ENCODE peak calls at places on chromosomes 7 and 10, in five cellular contexts. One of them, this sample, is unnamed.

GRCh38 chr7:128236924-128237586 is 4.0 kb upstream of the LEP start:
- DNase-seq in colonic mucosa: no peak
- DNase-seq in ELF-1: no peak
- DNase-seq in ureter: peak
- DNase-seq in AG09319: no peak
- DNase-seq in this sample: peak

GRCh38 chr7:17706734-17707133 is 233.6 kb downstream of the SNX13 start:
- DNase-seq in ELF-1: peak
- DNase-seq in colonic mucosa: peak
- DNase-seq in ureter: peak
- DNase-seq in AG09319: peak
- DNase-seq in this sample: peak

GRCh38 chr10:14476641-14477407 is 146.1 kb upstream of the FRMD4A start:
- DNase-seq in AG09319: no peak
- DNase-seq in ELF-1: no peak
- DNase-seq in ureter: no peak
- DNase-seq in colonic mucosa: no peak
- DNase-seq in this sample: no peak

GRCh38 chr7:95886501-95887090 is 114.2 kb downstream of the DYNC1I1 start:
- DNase-seq in ELF-1: no peak
- DNase-seq in colonic mucosa: no peak
- DNase-seq in AG09319: no peak
- DNase-seq in ureter: no peak
- DNase-seq in this sample: no peak

GRCh38 chr10:13219685-13220670 is 14.2 kb downstream of the UCMA start:
- DNase-seq in ureter: no peak
- DNase-seq in AG09319: no peak
- DNase-seq in colonic mucosa: peak
- DNase-seq in ELF-1: peak
- DNase-seq in this sample: peak

GRCh38 chr10:119306514-119306951 is 99.2 kb downstream of the GRK5 start:
- DNase-seq in colonic mucosa: no peak
- DNase-seq in ureter: no peak
- DNase-seq in AG09319: no peak
- DNase-seq in ELF-1: no peak
- DNase-seq in this sample: no peak

GRCh38 chr7:916291-916941 is 38.1 kb downstream of the ADAP1 start:
- DNase-seq in ureter: no peak
- DNase-seq in colonic mucosa: no peak
- DNase-seq in AG09319: no peak
- DNase-seq in ELF-1: no peak
- DNase-seq in this sample: no peak

GRCh38 chr10:66719483-66719882 is 206.4 kb upstream of the LRRTM3 start:
- DNase-seq in AG09319: no peak
- DNase-seq in ELF-1: no peak
- DNase-seq in colonic mucosa: no peak
- DNase-seq in ureter: no peak
- DNase-seq in this sample: no peak

GRCh38 chr7:50591480-50592438 is 26.6 kb upstream of the DDC start:
- DNase-seq in ureter: no peak
- DNase-seq in colonic mucosa: no peak
- DNase-seq in ELF-1: peak
- DNase-seq in AG09319: no peak
- DNase-seq in this sample: no peak

GRCh38 chr7:128172151-128172550 is 68.9 kb upstream of the LEP start:
- DNase-seq in ureter: no peak
- DNase-seq in AG09319: no peak
- DNase-seq in ELF-1: no peak
- DNase-seq in colonic mucosa: no peak
- DNase-seq in this sample: no peak

GRCh38 chr10:48493083-48493871 is 111.6 kb downstream of the ARHGAP22 start:
- DNase-seq in AG09319: no peak
- DNase-seq in ureter: peak
- DNase-seq in ELF-1: no peak
- DNase-seq in colonic mucosa: peak
- DNase-seq in this sample: peak

GRCh38 chr10:72027498-72027897 is 60.9 kb downstream of the SPOCK2 start:
- DNase-seq in colonic mucosa: peak
- DNase-seq in AG09319: no peak
- DNase-seq in ELF-1: peak
- DNase-seq in ureter: no peak
- DNase-seq in this sample: no peak

GRCh38 chr10:102519246-102519805 is 15.6 kb downstream of the SUFU start:
- DNase-seq in ureter: no peak
- DNase-seq in colonic mucosa: no peak
- DNase-seq in ELF-1: no peak
- DNase-seq in AG09319: no peak
- DNase-seq in this sample: no peak

GRCh38 chr7:129433823-129434171 is 435 bp upstream of the STRIP2 start:
- DNase-seq in colonic mucosa: no peak
- DNase-seq in ureter: no peak
- DNase-seq in AG09319: no peak
- DNase-seq in ELF-1: no peak
- DNase-seq in this sample: no peak

GRCh38 chr7:140646931-140647647 is 6.5 kb upstream of the DENND2A start:
- DNase-seq in ureter: no peak
- DNase-seq in colonic mucosa: peak
- DNase-seq in AG09319: no peak
- DNase-seq in ELF-1: peak
- DNase-seq in this sample: no peak

GRCh38 chr7:7761974-7762769 is 43.8 kb upstream of the RPA3 start:
- DNase-seq in AG09319: no peak
- DNase-seq in colonic mucosa: no peak
- DNase-seq in ELF-1: peak
- DNase-seq in ureter: no peak
- DNase-seq in this sample: no peak

GRCh38 chr10:133455611-133456031 is 1.9 kb downstream of the SCART1 start:
- DNase-seq in ELF-1: no peak
- DNase-seq in ureter: no peak
- DNase-seq in AG09319: no peak
- DNase-seq in colonic mucosa: no peak
- DNase-seq in this sample: no peak